ENCODE peak calls at places on chromosomes 13 and 19, in four cellular contexts. One of them, this sample, is unnamed.

GRCh38 chr19:28627669-28628068 is 585.3 kb downstream of the UQCRFS1 start:
- DNase-seq in T-cell: no peak
- DNase-seq in nephron progenitor cell: no peak
- DNase-seq in fibroblast of villous mesenchyme: no peak
- DNase-seq in this sample: no peak

GRCh38 chr13:46469064-46469463 is 82.0 kb upstream of the RUBCNL start:
- DNase-seq in T-cell: no peak
- DNase-seq in nephron progenitor cell: no peak
- DNase-seq in fibroblast of villous mesenchyme: peak
- DNase-seq in this sample: no peak

GRCh38 chr19:48108997-48109782 is 1.4 kb downstream of the PLA2G4C start:
- DNase-seq in fibroblast of villous mesenchyme: no peak
- DNase-seq in T-cell: no peak
- DNase-seq in nephron progenitor cell: no peak
- DNase-seq in this sample: no peak

GRCh38 chr19:51002542-51003311 is 1.3 kb upstream of the KLK8 start:
- DNase-seq in fibroblast of villous mesenchyme: no peak
- DNase-seq in nephron progenitor cell: peak
- DNase-seq in T-cell: no peak
- DNase-seq in this sample: no peak

GRCh38 chr19:29554149-29554548 is 28.4 kb downstream of the VSTM2B start:
- DNase-seq in T-cell: no peak
- DNase-seq in fibroblast of villous mesenchyme: no peak
- DNase-seq in nephron progenitor cell: no peak
- DNase-seq in this sample: no peak

GRCh38 chr13:98462241-98462882 is 114.5 kb downstream of the STK24 start:
- DNase-seq in T-cell: no peak
- DNase-seq in fibroblast of villous mesenchyme: no peak
- DNase-seq in nephron progenitor cell: no peak
- DNase-seq in this sample: no peak

GRCh38 chr19:33962161-33962560 is 165.5 kb downstream of the KCTD15 start:
- DNase-seq in fibroblast of villous mesenchyme: no peak
- DNase-seq in T-cell: no peak
- DNase-seq in nephron progenitor cell: no peak
- DNase-seq in this sample: no peak

GRCh38 chr19:36686365-36687213 is 823 bp upstream of the ZNF567 start:
- DNase-seq in T-cell: no peak
- DNase-seq in fibroblast of villous mesenchyme: peak
- DNase-seq in nephron progenitor cell: no peak
- DNase-seq in this sample: no peak

GRCh38 chr19:29685326-29685725 is 20.1 kb downstream of the PLEKHF1 start:
- DNase-seq in fibroblast of villous mesenchyme: no peak
- DNase-seq in nephron progenitor cell: no peak
- DNase-seq in T-cell: no peak
- DNase-seq in this sample: no peak

GRCh38 chr19:45455707-45456499 is 11.9 kb upstream of the FOSB start:
- DNase-seq in fibroblast of villous mesenchyme: peak
- DNase-seq in nephron progenitor cell: peak
- DNase-seq in T-cell: peak
- DNase-seq in this sample: peak

GRCh38 chr19:37932985-37933953 is 26.3 kb downstream of the SIPA1L3 start:
- DNase-seq in T-cell: no peak
- DNase-seq in fibroblast of villous mesenchyme: no peak
- DNase-seq in nephron progenitor cell: no peak
- DNase-seq in this sample: no peak

GRCh38 chr13:49357694-49358093 is 86.2 kb downstream of the CAB39L start:
- DNase-seq in T-cell: no peak
- DNase-seq in fibroblast of villous mesenchyme: peak
- DNase-seq in nephron progenitor cell: no peak
- DNase-seq in this sample: no peak

GRCh38 chr13:20550799-20551198 is 16.2 kb upstream of the IFT88 start:
- DNase-seq in nephron progenitor cell: no peak
- DNase-seq in fibroblast of villous mesenchyme: no peak
- DNase-seq in T-cell: no peak
- DNase-seq in this sample: no peak

GRCh38 chr13:40863723-40864122 is 74.3 kb downstream of the SLC25A15 start:
- DNase-seq in fibroblast of villous mesenchyme: no peak
- DNase-seq in T-cell: no peak
- DNase-seq in nephron progenitor cell: no peak
- DNase-seq in this sample: no peak

GRCh38 chr13:63274772-63275171 is 1859.1 kb upstream of the PCDH20 start:
- DNase-seq in T-cell: no peak
- DNase-seq in nephron progenitor cell: no peak
- DNase-seq in fibroblast of villous mesenchyme: no peak
- DNase-seq in this sample: no peak

GRCh38 chr19:16575282-16575681 is 3.1 kb upstream of the SLC35E1 start:
- DNase-seq in T-cell: no peak
- DNase-seq in nephron progenitor cell: no peak
- DNase-seq in fibroblast of villous mesenchyme: no peak
- DNase-seq in this sample: no peak

GRCh38 chr13:49400755-49401659 is 42.9 kb downstream of the CAB39L start:
- DNase-seq in fibroblast of villous mesenchyme: peak
- DNase-seq in nephron progenitor cell: no peak
- DNase-seq in T-cell: no peak
- DNase-seq in this sample: no peak

GRCh38 chr19:3443840-3444694 is 36.3 kb downstream of the SMIM24 start:
- DNase-seq in fibroblast of villous mesenchyme: peak
- DNase-seq in T-cell: no peak
- DNase-seq in nephron progenitor cell: peak
- DNase-seq in this sample: no peak

This sample was measured in central memory CD4-positive, alpha-beta T cell.